ENCODE peak calls at places on chromosomes 13 and 19, in eight cellular contexts. B is choroid plexus epithelial cell, O is HFF-Myc, F is pancreas, A is tibial nerve, X is fibroblast of mammary gland, K is esophagus squamous epithelium, N is A549. D is an unnamed sample.

GRCh38 chr19:2888739-2889224 is 11.9 kb upstream of the ZNF57 start:
- DNase-seq in B (no peak), O (no peak), F (peak; percentile 19), A (no peak), X (no peak), K (no peak), N (no peak), D (no peak)

GRCh38 chr19:46134527-46134926 is 10.0 kb upstream of the IGFL3 start:
- DNase-seq in B (peak; percentile 25), O (no peak), F (no peak), A (no peak), X (peak; percentile 57), K (no peak), N (no peak), D (no peak)

GRCh38 chr13:30569901-30570576 is 47.7 kb upstream of the USPL1 start:
- DNase-seq in B (peak; percentile 96), O (peak; percentile 59), F (no peak), A (peak; percentile 29), X (peak; percentile 98), K (no peak), N (peak; percentile 73), D (peak; percentile 90)

GRCh38 chr13:95608640-95609280 is 35.7 kb downstream of the DZIP1 start:
- DNase-seq in B (no peak), O (no peak), F (no peak), A (no peak), X (peak; percentile 25), K (no peak), N (no peak), D (no peak)

GRCh38 chr19:49849433-49850220 is 1.3 kb upstream of the PTOV1 start:
- DNase-seq in B (no peak), O (no peak), F (no peak), A (no peak), X (no peak), K (no peak), N (no peak), D (no peak)

GRCh38 chr13:109586509-109587346 is 199.7 kb downstream of the IRS2 start:
- DNase-seq in B (no peak), O (no peak), F (no peak), A (no peak), X (no peak), K (no peak), N (peak; percentile 95), D (no peak)

GRCh38 chr13:108212901-108213300 is 2.4 kb downstream of the LIG4 start:
- DNase-seq in B (no peak), O (no peak), F (no peak), A (no peak), X (no peak), K (no peak), N (no peak), D (no peak)

GRCh38 chr13:110593430-110594130 is 21.8 kb upstream of the NAXD start:
- DNase-seq in B (peak; percentile 75), O (peak; percentile 31), F (no peak), A (peak; percentile 28), X (peak; percentile 75), K (no peak), N (peak; percentile 54), D (peak; percentile 38)

GRCh38 chr13:30720470-30720869 is 14.9 kb upstream of the ALOX5AP start:
- DNase-seq in B (no peak), O (no peak), F (no peak), A (no peak), X (no peak), K (no peak), N (no peak), D (no peak)

GRCh38 chr13:76570485-76570884 is 315.7 kb downstream of the KCTD12 start:
- DNase-seq in B (no peak), O (no peak), F (no peak), A (no peak), X (no peak), K (no peak), N (no peak), D (peak; percentile 5)

GRCh38 chr13:98665638-98665995 is 86.9 kb downstream of the SLC15A1 start:
- DNase-seq in B (no peak), O (no peak), F (peak; percentile 33), A (no peak), X (no peak), K (no peak), N (no peak), D (peak; percentile 23)

GRCh38 chr13:36142735-36143134 is 11.6 kb upstream of the DCLK1 start:
- DNase-seq in B (no peak), O (no peak), F (no peak), A (no peak), X (no peak), K (no peak), N (no peak), D (no peak)

GRCh38 chr19:4197625-4198466 is 15.4 kb downstream of the ANKRD24 start:
- DNase-seq in B (no peak), O (no peak), F (no peak), A (no peak), X (no peak), K (no peak), N (peak; percentile 55), D (no peak)

GRCh38 chr13:51453959-51454703 is 1.3 kb upstream of the INTS6 start:
- DNase-seq in B (peak; percentile 42), O (no peak), F (no peak), A (peak; percentile 36), X (peak; percentile 21), K (no peak), N (peak; percentile 3), D (no peak)

GRCh38 chr13:32381539-32381938 is 46.4 kb downstream of the N4BP2L1 start:
- DNase-seq in B (peak; percentile 72), O (peak; percentile 4), F (no peak), A (peak; percentile 26), X (peak; percentile 39), K (no peak), N (peak; percentile 5), D (peak; percentile 11)

GRCh38 chr19:17336872-17337674 is at the start of gene GTPBP3:
- DNase-seq in B (peak; percentile 99), O (peak; percentile 96), F (peak; percentile 97), A (peak; percentile 97), X (peak; percentile 98), K (peak; percentile 92), N (peak; percentile 99), D (peak; percentile 98)

GRCh38 chr13:48532473-48533206 is at the start of gene RCBTB2:
- DNase-seq in B (peak; percentile 98), O (peak; percentile 91), F (peak; percentile 98), A (peak; percentile 93), X (peak; percentile 97), K (peak; percentile 84), N (peak; percentile 96), D (peak; percentile 94)

GRCh38 chr13:99610702-99611289 is 109.5 kb downstream of the TM9SF2 start:
- DNase-seq in B (no peak), O (no peak), F (no peak), A (no peak), X (no peak), K (no peak), N (no peak), D (no peak)

GRCh38 chr13:44396963-44397580 is 23.4 kb downstream of the SERP2 start:
- DNase-seq in B (peak; percentile 92), O (no peak), F (no peak), A (no peak), X (peak; percentile 64), K (no peak), N (no peak), D (peak; percentile 13)

GRCh38 chr13:100454876-100455275 is 133.7 kb downstream of the GGACT start:
- DNase-seq in B (peak; percentile 39), O (peak; percentile 29), F (no peak), A (no peak), X (peak; percentile 47), K (no peak), N (no peak), D (peak; percentile 50)

GRCh38 chr13:33882804-33883203 is 64.9 kb downstream of the RFC3 start:
- DNase-seq in B (no peak), O (no peak), F (no peak), A (no peak), X (no peak), K (no peak), N (no peak), D (no peak)

GRCh38 chr13:26503826-26504594 is 53.5 kb upstream of the WASF3 start:
- DNase-seq in B (no peak), O (no peak), F (no peak), A (no peak), X (peak; percentile 19), K (no peak), N (no peak), D (no peak)

GRCh38 chr13:27969073-27969865 is at the start of gene CDX2:
- DNase-seq in B (no peak), O (no peak), F (peak; percentile 35), A (no peak), X (no peak), K (no peak), N (peak; percentile 16), D (no peak)

GRCh38 chr19:56147307-56147706 is 6.2 kb downstream of the ZNF444 start:
- DNase-seq in B (no peak), O (no peak), F (no peak), A (no peak), X (no peak), K (no peak), N (no peak), D (no peak)
- TF ChIP-seq CTCF in B (no peak), O (no peak), F (no peak), A (no peak), X (no peak), K (no peak), N (no peak), D (no peak)

GRCh38 chr19:40282920-40283319 is 2.2 kb downstream of the AKT2 start:
- DNase-seq in B (peak; percentile 42), O (no peak), F (no peak), A (no peak), X (peak; percentile 20), K (no peak), N (no peak), D (no peak)
- H3K4me3 ChIP-seq in B (no peak overlapping the region), O (peak overlapping the region; percentile 70), F (peak overlapping the region; percentile 83), A (no peak overlapping the region), X (no peak overlapping the region), K (no peak overlapping the region), N (no peak overlapping the region), D (no peak overlapping the region)

GRCh38 chr19:42176649-42176989 is 40.9 kb downstream of the DEDD2 start:
- DNase-seq in B (no peak), O (no peak), F (no peak), A (no peak), X (no peak), K (no peak), N (no peak), D (no peak)

GRCh38 chr19:42177686-42178019 is 39.8 kb downstream of the DEDD2 start:
- DNase-seq in B (no peak), O (no peak), F (no peak), A (no peak), X (no peak), K (no peak), N (no peak), D (no peak)

GRCh38 chr19:42175952-42176648 is 41.4 kb downstream of the DEDD2 start:
- DNase-seq in B (peak; percentile 47), O (no peak), F (no peak), A (no peak), X (no peak), K (no peak), N (peak; percentile 51), D (no peak)

GRCh38 chr19:42175335-42175734 is 42.1 kb downstream of the DEDD2 start:
- DNase-seq in B (no peak), O (no peak), F (no peak), A (no peak), X (no peak), K (no peak), N (no peak), D (no peak)

GRCh38 chr19:42176990-42177685 is 40.3 kb downstream of the DEDD2 start:
- DNase-seq in B (peak; percentile 77), O (no peak), F (peak; percentile 53), A (peak; percentile 33), X (peak; percentile 66), K (no peak), N (peak; percentile 90), D (peak; percentile 15)
- TF ChIP-seq CTCF in B (peak; percentile 40), O (no peak), F (no peak), A (peak; percentile 38), X (no peak), K (peak; percentile 36), N (peak; percentile 73), D (peak; percentile 25)

GRCh38 chr13:42272776-42273175 is 824 bp downstream of the AKAP11 start:
- DNase-seq in B (no peak), O (no peak), F (no peak), A (no peak), X (no peak), K (no peak), N (no peak), D (no peak)
- H3K4me3 ChIP-seq in B (peak overlapping the region; percentile 84), O (peak overlapping the region; percentile 81), F (peak overlapping the region; percentile 56), A (peak overlapping the region; percentile 85), X (peak overlapping the region; percentile 76), K (peak overlapping the region; percentile 94), N (peak overlapping the region; percentile 86), D (peak overlapping the region; percentile 74)

D was measured in astrocyte of the cerebellum.